ENCODE peak calls at places on chromosomes 11 and 22, in six cellular contexts. One of them, this sample, is unnamed.

GRCh38 chr11:3738241-3738640 is 59.1 kb downstream of the NUP98 start:
- DNase-seq in substantia nigra: no peak
- DNase-seq in epithelial cell of esophagus: no peak
- DNase-seq in posterior vena cava: no peak
- DNase-seq in dorsolateral prefrontal cortex: no peak
- DNase-seq in hypothalamus: no peak
- DNase-seq in this sample: no peak

GRCh38 chr11:102121329-102121728 is 11.1 kb downstream of the YAP1 start:
- DNase-seq in substantia nigra: no peak
- DNase-seq in epithelial cell of esophagus: no peak
- DNase-seq in posterior vena cava: no peak
- DNase-seq in dorsolateral prefrontal cortex: no peak
- DNase-seq in hypothalamus: no peak
- DNase-seq in this sample: no peak

GRCh38 chr11:73141309-73142127 is 600 bp downstream of the FCHSD2 start:
- DNase-seq in substantia nigra: no peak
- DNase-seq in epithelial cell of esophagus: peak
- DNase-seq in posterior vena cava: peak
- DNase-seq in dorsolateral prefrontal cortex: peak
- DNase-seq in hypothalamus: no peak
- DNase-seq in this sample: peak

GRCh38 chr11:112903310-112903709 is 57.9 kb upstream of the NCAM1 start:
- DNase-seq in substantia nigra: peak
- DNase-seq in epithelial cell of esophagus: no peak
- DNase-seq in posterior vena cava: no peak
- DNase-seq in dorsolateral prefrontal cortex: peak
- DNase-seq in hypothalamus: no peak
- DNase-seq in this sample: no peak

GRCh38 chr11:2837096-2837601 is 48.4 kb downstream of the CDKN1C start:
- DNase-seq in substantia nigra: no peak
- DNase-seq in epithelial cell of esophagus: no peak
- DNase-seq in posterior vena cava: peak
- DNase-seq in dorsolateral prefrontal cortex: no peak
- DNase-seq in hypothalamus: no peak
- DNase-seq in this sample: no peak

GRCh38 chr11:57649826-57650738 is at the start of gene YPEL4:
- DNase-seq in substantia nigra: peak
- DNase-seq in epithelial cell of esophagus: peak
- DNase-seq in posterior vena cava: no peak
- DNase-seq in dorsolateral prefrontal cortex: peak
- DNase-seq in hypothalamus: peak
- DNase-seq in this sample: peak

GRCh38 chr11:19218801-19219460 is 17.1 kb upstream of the CSRP3 start:
- DNase-seq in substantia nigra: no peak
- DNase-seq in epithelial cell of esophagus: no peak
- DNase-seq in posterior vena cava: no peak
- DNase-seq in dorsolateral prefrontal cortex: no peak
- DNase-seq in hypothalamus: no peak
- DNase-seq in this sample: peak

GRCh38 chr11:62601114-62601363 is 626 bp downstream of the MTA2 start:
- DNase-seq in substantia nigra: no peak
- DNase-seq in epithelial cell of esophagus: peak
- DNase-seq in posterior vena cava: peak
- DNase-seq in dorsolateral prefrontal cortex: peak
- DNase-seq in hypothalamus: no peak
- DNase-seq in this sample: no peak

GRCh38 chr22:30591191-30591587 is 521 bp downstream of the PES1 start:
- DNase-seq in substantia nigra: no peak
- DNase-seq in epithelial cell of esophagus: peak
- DNase-seq in posterior vena cava: no peak
- DNase-seq in dorsolateral prefrontal cortex: no peak
- DNase-seq in hypothalamus: no peak
- DNase-seq in this sample: no peak

GRCh38 chr11:75198278-75198948 is 42.2 kb upstream of the TPBGL start:
- DNase-seq in substantia nigra: no peak
- DNase-seq in epithelial cell of esophagus: peak
- DNase-seq in posterior vena cava: no peak
- DNase-seq in dorsolateral prefrontal cortex: no peak
- DNase-seq in hypothalamus: no peak
- DNase-seq in this sample: no peak

GRCh38 chr22:49086181-49086580 is 741.5 kb downstream of the BRD1 start:
- DNase-seq in substantia nigra: no peak
- DNase-seq in epithelial cell of esophagus: no peak
- DNase-seq in posterior vena cava: peak
- DNase-seq in dorsolateral prefrontal cortex: no peak
- DNase-seq in hypothalamus: no peak
- DNase-seq in this sample: no peak

GRCh38 chr11:111047376-111047775 is 198.1 kb upstream of the POU2AF2 start:
- DNase-seq in substantia nigra: no peak
- DNase-seq in epithelial cell of esophagus: no peak
- DNase-seq in posterior vena cava: no peak
- DNase-seq in dorsolateral prefrontal cortex: no peak
- DNase-seq in hypothalamus: no peak
- DNase-seq in this sample: no peak

GRCh38 chr22:45779351-45779750 is 107.7 kb downstream of the ATXN10 start:
- DNase-seq in substantia nigra: no peak
- DNase-seq in epithelial cell of esophagus: peak
- DNase-seq in posterior vena cava: no peak
- DNase-seq in dorsolateral prefrontal cortex: no peak
- DNase-seq in hypothalamus: no peak
- DNase-seq in this sample: no peak

GRCh38 chr11:117199061-117199915 is at the start of gene TAGLN:
- DNase-seq in substantia nigra: no peak
- DNase-seq in epithelial cell of esophagus: peak
- DNase-seq in posterior vena cava: peak
- DNase-seq in dorsolateral prefrontal cortex: no peak
- DNase-seq in hypothalamus: no peak
- DNase-seq in this sample: no peak

GRCh38 chr22:24950272-24950902 is 2.1 kb upstream of the KIAA1671 start:
- DNase-seq in substantia nigra: no peak
- DNase-seq in epithelial cell of esophagus: peak
- DNase-seq in posterior vena cava: no peak
- DNase-seq in dorsolateral prefrontal cortex: peak
- DNase-seq in hypothalamus: no peak
- DNase-seq in this sample: peak

GRCh38 chr11:87092567-87092966 is 54.8 kb downstream of the TMEM135 start:
- DNase-seq in substantia nigra: no peak
- DNase-seq in epithelial cell of esophagus: no peak
- DNase-seq in posterior vena cava: no peak
- DNase-seq in dorsolateral prefrontal cortex: no peak
- DNase-seq in hypothalamus: no peak
- DNase-seq in this sample: no peak

GRCh38 chr11:92739020-92739419 is 230.4 kb upstream of the MTNR1B start:
- DNase-seq in substantia nigra: no peak
- DNase-seq in epithelial cell of esophagus: peak
- DNase-seq in posterior vena cava: no peak
- DNase-seq in dorsolateral prefrontal cortex: no peak
- DNase-seq in hypothalamus: no peak
- DNase-seq in this sample: no peak

GRCh38 chr22:30720263-30720837 is 25.7 kb downstream of the OSBP2 start:
- DNase-seq in substantia nigra: no peak
- DNase-seq in epithelial cell of esophagus: no peak
- DNase-seq in posterior vena cava: no peak
- DNase-seq in dorsolateral prefrontal cortex: no peak
- DNase-seq in hypothalamus: no peak
- DNase-seq in this sample: no peak

GRCh38 chr11:850777-851762 is 8.4 kb downstream of the TSPAN4 start:
- DNase-seq in substantia nigra: no peak
- DNase-seq in epithelial cell of esophagus: no peak
- DNase-seq in posterior vena cava: no peak
- DNase-seq in dorsolateral prefrontal cortex: no peak
- DNase-seq in hypothalamus: no peak
- DNase-seq in this sample: no peak

GRCh38 chr22:37627545-37627944 is 11.9 kb upstream of the SH3BP1 start:
- DNase-seq in substantia nigra: no peak
- DNase-seq in epithelial cell of esophagus: no peak
- DNase-seq in posterior vena cava: no peak
- DNase-seq in dorsolateral prefrontal cortex: no peak
- DNase-seq in hypothalamus: no peak
- DNase-seq in this sample: no peak

GRCh38 chr11:11865449-11865848 is 23.7 kb downstream of the USP47 start:
- DNase-seq in substantia nigra: no peak
- DNase-seq in epithelial cell of esophagus: no peak
- DNase-seq in posterior vena cava: no peak
- DNase-seq in dorsolateral prefrontal cortex: no peak
- DNase-seq in hypothalamus: no peak
- DNase-seq in this sample: no peak

GRCh38 chr11:36499325-36499724 is 10.7 kb downstream of the TRAF6 start:
- DNase-seq in substantia nigra: no peak
- DNase-seq in epithelial cell of esophagus: no peak
- DNase-seq in posterior vena cava: no peak
- DNase-seq in dorsolateral prefrontal cortex: no peak
- DNase-seq in hypothalamus: no peak
- DNase-seq in this sample: no peak

GRCh38 chr11:121965330-121965729 is 150.7 kb downstream of the BLID start:
- DNase-seq in substantia nigra: no peak
- DNase-seq in epithelial cell of esophagus: peak
- DNase-seq in posterior vena cava: no peak
- DNase-seq in dorsolateral prefrontal cortex: no peak
- DNase-seq in hypothalamus: no peak
- DNase-seq in this sample: no peak

GRCh38 chr11:125315088-125315740 is 150.7 kb downstream of the PKNOX2 start:
- DNase-seq in substantia nigra: no peak
- DNase-seq in epithelial cell of esophagus: no peak
- DNase-seq in posterior vena cava: peak
- DNase-seq in dorsolateral prefrontal cortex: no peak
- DNase-seq in hypothalamus: no peak
- DNase-seq in this sample: peak

This sample was measured in cerebellum.